ENCODE peak calls at places on chromosomes 2 and 18, in seven cellular contexts. One of them, this sample, is unnamed.
A peak's percentile ranks its signal among the peaks of the same experiment; 100 is the strongest.

GRCh38 chr2:191679818-191680600 is 2.1 kb downstream of the NABP1 start:
- DNase-seq in heart right ventricle: no peak
- DNase-seq in psoas muscle: no peak
- DNase-seq in kidney tubule cell: peak; percentile 92
- DNase-seq in substantia nigra: no peak
- DNase-seq in HFF-Myc: no peak
- DNase-seq in dermis blood vessel endothelial cell: peak; percentile 85
- DNase-seq in this sample: no peak

GRCh38 chr2:34547340-34547739 is 948.2 kb upstream of the FAM98A start:
- DNase-seq in heart right ventricle: no peak
- DNase-seq in HFF-Myc: no peak
- DNase-seq in psoas muscle: no peak
- DNase-seq in kidney tubule cell: no peak
- DNase-seq in substantia nigra: no peak
- DNase-seq in dermis blood vessel endothelial cell: no peak
- DNase-seq in this sample: no peak

GRCh38 chr2:46749042-46749461 is 166.6 kb downstream of the MCFD2 start:
- DNase-seq in dermis blood vessel endothelial cell: peak; percentile 61
- DNase-seq in HFF-Myc: peak; percentile 75
- DNase-seq in heart right ventricle: no peak
- DNase-seq in kidney tubule cell: peak; percentile 86
- DNase-seq in substantia nigra: no peak
- DNase-seq in psoas muscle: no peak
- DNase-seq in this sample: no peak

GRCh38 chr2:118246726-118247125 is 158.5 kb downstream of the INSIG2 start:
- DNase-seq in substantia nigra: no peak
- DNase-seq in HFF-Myc: no peak
- DNase-seq in heart right ventricle: peak; percentile 45
- DNase-seq in dermis blood vessel endothelial cell: no peak
- DNase-seq in kidney tubule cell: peak; percentile 80
- DNase-seq in psoas muscle: peak; percentile 54
- DNase-seq in this sample: peak; percentile 61

GRCh38 chr2:10717630-10718029 is 3.8 kb upstream of the ATP6V1C2 start:
- DNase-seq in kidney tubule cell: peak; percentile 52
- DNase-seq in psoas muscle: no peak
- DNase-seq in HFF-Myc: peak; percentile 19
- DNase-seq in heart right ventricle: no peak
- DNase-seq in substantia nigra: no peak
- DNase-seq in dermis blood vessel endothelial cell: peak; percentile 83
- DNase-seq in this sample: no peak

GRCh38 chr2:204452464-204453023 is 92.7 kb upstream of the PARD3B start:
- DNase-seq in kidney tubule cell: peak; percentile 99
- DNase-seq in HFF-Myc: peak; percentile 99
- DNase-seq in substantia nigra: no peak
- DNase-seq in heart right ventricle: no peak
- DNase-seq in psoas muscle: no peak
- DNase-seq in dermis blood vessel endothelial cell: peak; percentile 99
- DNase-seq in this sample: no peak

GRCh38 chr2:65056990-65057375 is 767 bp downstream of the CEP68 start:
- DNase-seq in heart right ventricle: no peak
- DNase-seq in psoas muscle: no peak
- DNase-seq in HFF-Myc: no peak
- DNase-seq in substantia nigra: no peak
- DNase-seq in kidney tubule cell: no peak
- DNase-seq in dermis blood vessel endothelial cell: peak; percentile 54
- DNase-seq in this sample: no peak

GRCh38 chr2:132009874-132010521 is 151.8 kb downstream of the ANKRD30BL start:
- DNase-seq in substantia nigra: no peak
- DNase-seq in HFF-Myc: no peak
- DNase-seq in psoas muscle: no peak
- DNase-seq in heart right ventricle: no peak
- DNase-seq in dermis blood vessel endothelial cell: no peak
- DNase-seq in kidney tubule cell: peak; percentile 37
- DNase-seq in this sample: no peak

GRCh38 chr2:121904656-121905055 is 149.2 kb downstream of the TSN start:
- DNase-seq in substantia nigra: no peak
- DNase-seq in kidney tubule cell: no peak
- DNase-seq in psoas muscle: no peak
- DNase-seq in dermis blood vessel endothelial cell: no peak
- DNase-seq in HFF-Myc: no peak
- DNase-seq in heart right ventricle: no peak
- DNase-seq in this sample: no peak

GRCh38 chr18:79899609-79900435 is 51.6 kb downstream of the SLC66A2 start:
- DNase-seq in heart right ventricle: no peak
- DNase-seq in HFF-Myc: no peak
- DNase-seq in kidney tubule cell: no peak
- DNase-seq in psoas muscle: peak; percentile 46
- DNase-seq in dermis blood vessel endothelial cell: no peak
- DNase-seq in substantia nigra: no peak
- DNase-seq in this sample: peak; percentile 12

GRCh38 chr2:39228413-39229209 is 15.2 kb downstream of the CDKL4 start:
- DNase-seq in kidney tubule cell: no peak
- DNase-seq in HFF-Myc: no peak
- DNase-seq in dermis blood vessel endothelial cell: peak; percentile 21
- DNase-seq in psoas muscle: no peak
- DNase-seq in heart right ventricle: no peak
- DNase-seq in substantia nigra: no peak
- DNase-seq in this sample: no peak

GRCh38 chr18:25594351-25594750 is 242.4 kb upstream of the ZNF521 start:
- DNase-seq in substantia nigra: no peak
- DNase-seq in HFF-Myc: no peak
- DNase-seq in dermis blood vessel endothelial cell: no peak
- DNase-seq in psoas muscle: no peak
- DNase-seq in heart right ventricle: no peak
- DNase-seq in kidney tubule cell: no peak
- DNase-seq in this sample: no peak

GRCh38 chr2:23622466-23622865 is 237.5 kb downstream of the KLHL29 start:
- DNase-seq in dermis blood vessel endothelial cell: no peak
- DNase-seq in heart right ventricle: no peak
- DNase-seq in HFF-Myc: no peak
- DNase-seq in psoas muscle: no peak
- DNase-seq in kidney tubule cell: no peak
- DNase-seq in substantia nigra: no peak
- DNase-seq in this sample: no peak

GRCh38 chr2:10592652-10593051 is 97.1 kb downstream of the NOL10 start:
- DNase-seq in substantia nigra: no peak
- DNase-seq in psoas muscle: no peak
- DNase-seq in kidney tubule cell: no peak
- DNase-seq in dermis blood vessel endothelial cell: no peak
- DNase-seq in heart right ventricle: no peak
- DNase-seq in HFF-Myc: no peak
- DNase-seq in this sample: no peak

This sample was measured in gastrocnemius medialis.